ENCODE peak calls at places on chromosomes 16 and 17, in six cellular contexts. D is IMR-90, G is GM23248, N is fibroblast of lung, K is neural progenitor cell, S is mesenchymal stem cell. W is an unnamed sample. For H3K4me1, the result is how much of the 10 kb centered on the place peaks cover.

GRCh38 chr16:11128211-11129123 is 127.5 kb downstream of the SOCS1 start:
- DNase-seq in D (peak), G (peak), N (peak), K (no peak), S (peak), W (no peak)

GRCh38 chr17:63189082-63189481 is 223.0 kb downstream of the TANC2 start:
- DNase-seq in D (peak), G (peak), N (peak), K (no peak), S (no peak), W (no peak)

GRCh38 chr17:7351665-7352558 is at the start of gene KCTD11:
- DNase-seq in D (peak), G (peak), N (peak), K (peak), S (peak), W (peak)

GRCh38 chr16:31200821-31201510 is 1.6 kb downstream of the PYCARD start:
- DNase-seq in D (no peak), G (peak), N (peak), K (no peak), S (peak), W (no peak)

GRCh38 chr17:44930667-44931066 is 15.4 kb upstream of the GFAP start:
- DNase-seq in D (no peak), G (no peak), N (no peak), K (no peak), S (no peak), W (no peak)

GRCh38 chr16:87681990-87682570 is 79.8 kb downstream of the JPH3 start:
- DNase-seq in D (peak), G (peak), N (peak), K (peak), S (peak), W (no peak)

GRCh38 chr16:48408688-48409087 is 23.5 kb upstream of the SIAH1 start:
- DNase-seq in D (peak), G (peak), N (peak), K (no peak), S (peak), W (no peak)

GRCh38 chr16:77807-78443 is at the start of gene MPG:
- DNase-seq in D (peak), G (peak), N (peak), K (peak), S (peak), W (no peak)

GRCh38 chr17:42120161-42121065 is 754 bp downstream of the KAT2A start:
- DNase-seq in D (no peak), G (peak), N (no peak), K (peak), S (no peak), W (no peak)

GRCh38 chr16:13873835-13874438 is 46.0 kb upstream of the ERCC4 start:
- DNase-seq in D (peak), G (peak), N (peak), K (peak), S (peak), W (no peak)

GRCh38 chr17:74755533-74755932 is 7.1 kb downstream of the NHERF1 start:
- DNase-seq in D (no peak), G (no peak), N (no peak), K (no peak), S (no peak), W (no peak)

GRCh38 chr17:74752822-74753401 is 4.5 kb downstream of the NHERF1 start:
- DNase-seq in D (no peak), G (no peak), N (no peak), K (no peak), S (no peak), W (no peak)

GRCh38 chr17:74756891-74757290 is 8.5 kb downstream of the NHERF1 start:
- DNase-seq in D (no peak), G (no peak), N (no peak), K (no peak), S (no peak), W (no peak)

GRCh38 chr17:74752415-74752814 is 4.0 kb downstream of the NHERF1 start:
- DNase-seq in D (no peak), G (no peak), N (no peak), K (no peak), S (no peak), W (no peak)

GRCh38 chr17:74754832-74755231 is 6.4 kb downstream of the NHERF1 start:
- DNase-seq in D (no peak), G (no peak), N (no peak), K (no peak), S (no peak), W (no peak)
- H3K4me1 ChIP-seq in D (under half), G (under half), N (under half), K (half or more), S (half or more), W (under half)

DNA sequence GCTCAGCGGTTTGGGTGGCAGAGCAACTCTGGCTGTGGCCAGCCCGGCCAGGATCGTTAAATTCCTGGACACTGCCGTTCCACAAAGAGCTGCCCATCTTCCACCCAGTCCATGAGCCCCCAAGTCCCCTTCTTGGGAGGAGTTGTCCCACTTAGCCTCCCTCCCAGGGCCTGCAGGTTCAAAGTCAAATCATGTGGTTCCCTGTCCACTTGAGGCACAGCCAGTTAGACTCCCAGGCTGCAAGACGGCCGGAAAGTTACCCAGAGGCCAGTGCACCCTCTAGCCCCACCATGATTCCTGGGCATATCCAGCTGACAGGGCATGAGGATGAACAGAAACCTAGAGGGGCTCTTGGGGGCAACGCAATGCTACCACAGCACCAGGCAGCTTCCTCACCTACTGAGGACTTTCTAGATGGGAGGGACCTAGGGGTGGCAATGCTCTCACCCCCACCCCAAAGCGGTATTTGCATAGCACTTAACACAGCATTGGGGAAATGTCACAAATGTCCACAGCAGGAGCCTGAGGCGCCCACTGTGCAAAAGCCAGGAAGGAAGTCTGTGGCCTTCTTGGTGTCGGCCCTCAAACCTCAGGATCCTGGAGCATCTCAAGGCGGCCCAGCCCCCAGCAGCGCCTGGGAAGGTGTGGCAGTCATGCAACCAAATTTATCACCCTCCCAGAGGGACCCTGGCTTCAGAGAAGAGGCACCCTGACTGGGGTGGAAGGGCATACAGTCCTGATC is 45.4 kb downstream of the WNT3 start:
- DNase-seq in D (no peak), G (no peak), N (no peak), K (no peak), S (peak), W (no peak)
- H3K9ac ChIP-seq in D (no peak), G (no peak), N (no peak), K (no peak), S (no peak), W (no peak)

GRCh38 chr17:26809033-26809432 is 484.9 kb upstream of the WSB1 start:
- DNase-seq in D (peak), G (no peak), N (peak), K (no peak), S (peak), W (peak)
- H3K27ac ChIP-seq in D (no peak), G (no peak), N (no peak), K (no peak), S (no peak), W (no peak)

GRCh38 chr17:74994440-74994839 is 7.0 kb downstream of the CDR2L start:
- DNase-seq in D (peak), G (peak), N (no peak), K (no peak), S (peak), W (no peak)
- H3K4me1 ChIP-seq in D (under half), G (under half), N (under half), K (under half), S (under half), W (under half)

DNA sequence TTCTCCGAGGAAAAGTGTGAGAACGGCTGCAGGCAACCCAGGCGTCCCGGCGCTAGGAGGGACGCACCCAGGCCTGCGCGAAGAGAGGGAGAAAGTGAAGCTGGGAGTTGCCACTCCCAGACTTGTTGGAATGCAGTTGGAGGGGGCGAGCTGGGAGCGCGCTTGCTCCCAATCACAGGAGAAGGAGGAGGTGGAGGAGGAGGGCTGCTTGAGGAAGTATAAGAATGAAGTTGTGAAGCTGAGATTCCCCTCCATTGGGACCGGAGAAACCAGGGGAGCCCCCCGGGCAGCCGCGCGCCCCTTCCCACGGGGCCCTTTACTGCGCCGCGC is at the start of gene ERBB2:
- DNase-seq in D (peak), G (peak), N (peak), K (peak), S (peak), W (no peak)
- H3K9ac ChIP-seq in D (peak), G (peak), N (peak), K (peak), S (peak), W (peak)

DNA sequence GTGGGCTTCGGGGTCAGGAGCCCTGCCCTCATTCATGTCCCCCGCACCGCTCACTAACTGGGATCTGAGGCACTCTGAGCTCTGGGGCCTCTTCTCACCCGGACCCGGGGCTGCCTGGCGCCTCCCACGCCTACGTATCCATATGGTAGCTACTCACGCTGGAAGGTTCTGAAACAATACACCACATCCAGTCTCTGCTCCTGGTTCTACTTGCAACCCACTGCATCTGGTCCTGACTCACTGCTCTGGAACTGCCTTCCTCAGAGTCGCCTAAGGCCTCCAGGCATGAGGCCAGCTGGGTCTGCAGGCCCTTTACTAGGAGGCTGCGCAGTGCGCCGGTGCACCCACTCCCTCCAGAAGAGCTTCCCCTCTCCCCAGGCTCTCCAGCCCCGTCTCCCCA is 18.1 kb downstream of the USP36 start:
- DNase-seq in D (peak), G (peak), N (peak), K (no peak), S (peak), W (no peak)
- H3K27ac ChIP-seq in D (peak), G (peak), N (peak), K (no peak), S (peak), W (no peak)

DNA sequence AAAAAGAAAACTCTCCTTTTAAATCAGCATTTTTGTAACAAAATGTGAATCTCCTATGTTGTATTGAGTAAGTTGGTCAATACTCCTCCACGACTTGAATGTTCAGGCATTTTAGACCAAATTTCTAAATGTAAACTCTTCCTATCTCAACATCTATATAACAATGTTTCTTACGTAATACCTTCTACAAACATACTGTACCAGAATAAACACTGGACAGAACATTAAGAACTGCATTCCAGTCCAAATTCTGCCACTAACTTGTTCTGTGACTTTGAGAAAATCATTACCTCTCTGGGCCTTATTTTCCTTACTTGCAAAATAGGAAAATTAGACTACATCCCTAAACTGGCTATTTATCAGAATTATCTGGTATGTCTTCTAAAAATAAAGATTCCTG is 40.1 kb downstream of the AKAP10 start:
- DNase-seq in D (peak), G (no peak), N (peak), K (no peak), S (peak), W (no peak)
- H3K4me1 ChIP-seq in D (under half), G (under half), N (under half), K (under half), S (under half), W (under half)

GRCh38 chr17:49496866-49497146 is 1.7 kb downstream of the NGFR start:
- DNase-seq in D (no peak), G (peak), N (no peak), K (no peak), S (no peak), W (no peak)
- H3K9ac ChIP-seq in D (no peak), G (no peak), N (no peak), K (no peak), S (no peak), W (peak)

GRCh38 chr17:50474523-50474922 is 4.1 kb upstream of the RSAD1 start:
- DNase-seq in D (no peak), G (no peak), N (no peak), K (no peak), S (no peak), W (no peak)
- H3K27ac ChIP-seq in D (no peak), G (no peak), N (no peak), K (no peak), S (no peak), W (no peak)